ENCODE peak calls at places on chromosomes 13 and 19, in nine cellular contexts. One of them, this sample, is unnamed.
A peak's percentile ranks its signal among the peaks of the same experiment; 100 is the strongest.

GRCh38 chr19:49637865-49638350 is 2.0 kb downstream of the RRAS start:
- DNase-seq in HepG2: no peak
- DNase-seq in transverse colon: peak; percentile 91
- DNase-seq in sigmoid colon: peak; percentile 96
- DNase-seq in A549: peak; percentile 85
- DNase-seq in stomach: peak; percentile 85
- DNase-seq in upper lobe of left lung: peak; percentile 90
- DNase-seq in GM12878: no peak
- DNase-seq in suprapubic skin: peak; percentile 89
- DNase-seq in this sample: peak; percentile 95

GRCh38 chr13:29459818-29460335 is 135.6 kb downstream of the SLC7A1 start:
- DNase-seq in HepG2: no peak
- DNase-seq in upper lobe of left lung: no peak
- DNase-seq in transverse colon: no peak
- DNase-seq in suprapubic skin: no peak
- DNase-seq in sigmoid colon: no peak
- DNase-seq in stomach: no peak
- DNase-seq in GM12878: no peak
- DNase-seq in A549: no peak
- DNase-seq in this sample: no peak

GRCh38 chr13:51096131-51096530 is 14.9 kb downstream of the C13orf42 start:
- DNase-seq in upper lobe of left lung: no peak
- DNase-seq in A549: no peak
- DNase-seq in suprapubic skin: no peak
- DNase-seq in sigmoid colon: no peak
- DNase-seq in HepG2: no peak
- DNase-seq in stomach: no peak
- DNase-seq in transverse colon: no peak
- DNase-seq in GM12878: no peak
- DNase-seq in this sample: no peak

GRCh38 chr19:55882626-55883025 is 46.3 kb downstream of the NLRP4 start:
- DNase-seq in A549: no peak
- DNase-seq in upper lobe of left lung: no peak
- DNase-seq in HepG2: no peak
- DNase-seq in sigmoid colon: no peak
- DNase-seq in GM12878: no peak
- DNase-seq in transverse colon: no peak
- DNase-seq in suprapubic skin: no peak
- DNase-seq in stomach: no peak
- DNase-seq in this sample: peak; percentile 66

GRCh38 chr13:98454389-98454881 is 122.5 kb downstream of the STK24 start:
- DNase-seq in transverse colon: no peak
- DNase-seq in sigmoid colon: no peak
- DNase-seq in suprapubic skin: no peak
- DNase-seq in GM12878: no peak
- DNase-seq in A549: peak; percentile 19
- DNase-seq in upper lobe of left lung: no peak
- DNase-seq in stomach: no peak
- DNase-seq in HepG2: peak; percentile 41
- DNase-seq in this sample: no peak

GRCh38 chr13:84400711-84401110 is 518.4 kb upstream of the SLITRK1 start:
- DNase-seq in suprapubic skin: no peak
- DNase-seq in upper lobe of left lung: no peak
- DNase-seq in stomach: no peak
- DNase-seq in sigmoid colon: no peak
- DNase-seq in transverse colon: no peak
- DNase-seq in HepG2: no peak
- DNase-seq in A549: no peak
- DNase-seq in GM12878: no peak
- DNase-seq in this sample: no peak

GRCh38 chr13:61107989-61108388 is 307.7 kb downstream of the PCDH20 start:
- DNase-seq in A549: no peak
- DNase-seq in suprapubic skin: no peak
- DNase-seq in HepG2: no peak
- DNase-seq in upper lobe of left lung: no peak
- DNase-seq in stomach: no peak
- DNase-seq in sigmoid colon: no peak
- DNase-seq in GM12878: no peak
- DNase-seq in transverse colon: no peak
- DNase-seq in this sample: no peak

GRCh38 chr13:108214511-108215383 is 589 bp downstream of the LIG4 start:
- DNase-seq in stomach: no peak
- DNase-seq in transverse colon: no peak
- DNase-seq in sigmoid colon: peak; percentile 68
- DNase-seq in upper lobe of left lung: peak; percentile 49
- DNase-seq in GM12878: no peak
- DNase-seq in A549: no peak
- DNase-seq in HepG2: no peak
- DNase-seq in suprapubic skin: peak; percentile 60
- DNase-seq in this sample: no peak

GRCh38 chr19:5627395-5627904 is 4.6 kb downstream of the SAFB start:
- DNase-seq in sigmoid colon: peak; percentile 75
- DNase-seq in suprapubic skin: no peak
- DNase-seq in stomach: peak; percentile 39
- DNase-seq in upper lobe of left lung: no peak
- DNase-seq in transverse colon: peak; percentile 50
- DNase-seq in A549: no peak
- DNase-seq in HepG2: no peak
- DNase-seq in GM12878: peak; percentile 48
- DNase-seq in this sample: peak; percentile 93
- TF ChIP-seq EP300 in sigmoid colon: no peak
- TF ChIP-seq EP300 in suprapubic skin: no peak
- TF ChIP-seq EP300 in stomach: no peak
- TF ChIP-seq EP300 in upper lobe of left lung: no peak
- TF ChIP-seq EP300 in transverse colon: no peak
- TF ChIP-seq EP300 in A549: no peak
- TF ChIP-seq EP300 in HepG2: no peak
- TF ChIP-seq EP300 in GM12878: no peak
- TF ChIP-seq EP300 in this sample: no peak

GRCh38 chr19:6765738-6766356 is 1.4 kb downstream of the SH2D3A start:
- DNase-seq in transverse colon: peak; percentile 95
- DNase-seq in stomach: peak; percentile 97
- DNase-seq in GM12878: no peak
- DNase-seq in A549: peak; percentile 44
- DNase-seq in upper lobe of left lung: peak; percentile 92
- DNase-seq in HepG2: peak; percentile 19
- DNase-seq in sigmoid colon: no peak
- DNase-seq in suprapubic skin: peak; percentile 80
- DNase-seq in this sample: no peak
- TF ChIP-seq EP300 in transverse colon: peak; percentile 53
- TF ChIP-seq EP300 in stomach: no peak
- TF ChIP-seq EP300 in GM12878: no peak
- TF ChIP-seq EP300 in A549: no peak
- TF ChIP-seq EP300 in upper lobe of left lung: peak; percentile 21
- TF ChIP-seq EP300 in HepG2: no peak
- TF ChIP-seq EP300 in sigmoid colon: no peak
- TF ChIP-seq EP300 in suprapubic skin: no peak
- TF ChIP-seq EP300 in this sample: no peak

DNA sequence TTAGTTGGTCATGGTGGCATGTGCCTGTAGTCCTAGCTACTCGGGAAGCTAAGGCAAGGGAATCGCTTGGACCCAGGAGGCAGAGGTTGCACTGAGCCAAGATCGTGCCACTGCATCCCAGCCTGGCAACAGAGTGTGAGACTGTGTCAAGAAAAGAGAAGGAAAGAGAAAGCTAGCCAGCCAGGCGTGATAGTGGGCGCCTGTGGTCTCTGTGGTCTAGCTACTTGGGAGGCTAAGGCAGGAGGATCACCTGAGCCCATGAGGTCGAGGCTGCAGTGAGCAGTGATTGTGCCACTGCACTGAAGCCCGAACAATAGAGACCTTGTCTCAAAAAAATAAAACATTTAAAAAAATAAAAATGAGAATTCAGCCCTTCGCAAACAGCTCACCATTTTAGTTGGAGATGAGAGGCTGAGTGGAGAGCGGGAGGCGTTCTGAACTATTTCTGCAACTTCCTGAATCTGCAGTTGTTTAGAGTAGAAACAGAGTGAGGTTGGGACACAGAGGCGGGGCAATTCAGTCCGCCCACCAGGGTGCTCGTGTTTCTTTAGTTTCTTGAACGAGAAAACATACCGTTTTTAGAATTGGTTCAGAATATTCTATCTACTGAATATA is 33.2 kb downstream of the TIMM13 start:
- DNase-seq in HepG2: peak; percentile 53
- DNase-seq in stomach: no peak
- DNase-seq in GM12878: peak; percentile 38
- DNase-seq in sigmoid colon: no peak
- DNase-seq in upper lobe of left lung: no peak
- DNase-seq in suprapubic skin: no peak
- DNase-seq in transverse colon: peak; percentile 40
- DNase-seq in A549: no peak
- DNase-seq in this sample: no peak
- TF ChIP-seq EP300 in HepG2: no peak
- TF ChIP-seq EP300 in stomach: no peak
- TF ChIP-seq EP300 in GM12878: no peak
- TF ChIP-seq EP300 in sigmoid colon: no peak
- TF ChIP-seq EP300 in upper lobe of left lung: no peak
- TF ChIP-seq EP300 in suprapubic skin: no peak
- TF ChIP-seq EP300 in transverse colon: no peak
- TF ChIP-seq EP300 in A549: no peak
- TF ChIP-seq EP300 in this sample: no peak

DNA sequence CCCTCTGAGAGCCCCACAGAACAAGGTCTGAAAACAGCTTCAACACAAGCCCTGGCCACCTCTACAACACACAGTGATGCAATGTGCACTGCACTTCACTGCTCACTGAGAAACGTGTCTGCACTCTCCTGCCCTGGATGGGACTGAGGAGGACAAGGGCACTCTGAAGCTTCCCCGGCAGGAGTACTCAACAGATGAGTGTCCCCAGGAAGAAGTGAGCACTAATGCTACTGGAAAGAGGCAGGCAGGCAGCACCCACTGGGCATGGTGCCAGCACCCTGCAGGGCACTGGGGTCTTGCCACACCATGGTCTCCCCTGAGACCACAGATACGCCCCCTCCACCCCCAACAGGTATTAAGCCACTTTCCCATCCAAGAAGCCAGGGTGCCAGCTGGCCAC is 17.7 kb upstream of the SLC35E1 start:
- DNase-seq in suprapubic skin: peak; percentile 61
- DNase-seq in A549: no peak
- DNase-seq in stomach: no peak
- DNase-seq in HepG2: no peak
- DNase-seq in transverse colon: no peak
- DNase-seq in GM12878: no peak
- DNase-seq in upper lobe of left lung: no peak
- DNase-seq in sigmoid colon: no peak
- DNase-seq in this sample: no peak
- TF ChIP-seq EP300 in suprapubic skin: no peak
- TF ChIP-seq EP300 in A549: no peak
- TF ChIP-seq EP300 in stomach: no peak
- TF ChIP-seq EP300 in HepG2: no peak
- TF ChIP-seq EP300 in transverse colon: no peak
- TF ChIP-seq EP300 in GM12878: no peak
- TF ChIP-seq EP300 in upper lobe of left lung: no peak
- TF ChIP-seq EP300 in sigmoid colon: no peak
- TF ChIP-seq EP300 in this sample: no peak

DNA sequence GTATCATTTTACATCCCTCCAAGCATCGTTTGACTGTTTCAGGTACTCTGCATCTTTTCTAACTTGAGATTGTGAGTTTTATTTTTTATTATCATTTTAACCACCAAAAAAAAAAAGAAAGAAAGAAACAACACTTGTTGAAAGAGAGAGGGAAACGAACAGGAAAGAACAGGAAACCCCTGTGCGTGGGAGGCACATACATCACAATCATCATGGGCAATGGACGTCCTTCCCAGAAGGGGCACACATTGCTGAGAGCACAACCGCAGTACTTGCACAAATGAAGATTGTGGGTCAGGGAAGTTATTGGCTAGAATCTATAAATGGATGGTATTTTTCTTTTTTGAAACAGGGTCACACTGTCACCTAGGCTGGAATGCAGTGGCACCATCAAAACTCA is 1.7 kb downstream of the CLC start:
- DNase-seq in GM12878: no peak
- DNase-seq in upper lobe of left lung: no peak
- DNase-seq in suprapubic skin: no peak
- DNase-seq in A549: no peak
- DNase-seq in HepG2: no peak
- DNase-seq in transverse colon: no peak
- DNase-seq in sigmoid colon: no peak
- DNase-seq in stomach: no peak
- DNase-seq in this sample: no peak
- TF ChIP-seq EP300 in GM12878: no peak
- TF ChIP-seq EP300 in upper lobe of left lung: no peak
- TF ChIP-seq EP300 in suprapubic skin: no peak
- TF ChIP-seq EP300 in A549: no peak
- TF ChIP-seq EP300 in HepG2: no peak
- TF ChIP-seq EP300 in transverse colon: no peak
- TF ChIP-seq EP300 in sigmoid colon: no peak
- TF ChIP-seq EP300 in stomach: no peak
- TF ChIP-seq EP300 in this sample: no peak